ENCODE peak calls at places on chromosomes 2 and 18, in five cellular contexts. T, C, N, Y and S are unnamed samples.

GRCh38 chr2:144629937-144630336 is 110.0 kb upstream of the ZEB2 start:
- DNase-seq in T (peak), C (no peak), N (no peak), Y (peak), S (no peak)

GRCh38 chr18:55500316-55501086 is 87.5 kb downstream of the TCF4 start:
- DNase-seq in T (peak), C (no peak), N (no peak), Y (peak), S (no peak)

GRCh38 chr2:829047-829446 is 121.6 kb upstream of the SNTG2 start:
- DNase-seq in T (no peak), C (no peak), N (no peak), Y (no peak), S (no peak)

GRCh38 chr2:202479610-202480009 is 103.5 kb downstream of the BMPR2 start:
- DNase-seq in T (no peak), C (no peak), N (no peak), Y (no peak), S (no peak)

GRCh38 chr2:157334797-157335196 is 9.2 kb upstream of the ERMN start:
- DNase-seq in T (no peak), C (no peak), N (no peak), Y (no peak), S (no peak)

GRCh38 chr2:144703852-144704324 is 184.0 kb upstream of the ZEB2 start:
- DNase-seq in T (peak), C (peak), N (no peak), Y (peak), S (peak)

GRCh38 chr2:19902272-19902730 is 518 bp upstream of the TTC32 start:
- DNase-seq in T (peak), C (no peak), N (no peak), Y (no peak), S (no peak)

GRCh38 chr2:205975082-205975949 is 110.7 kb downstream of the INO80D start:
- DNase-seq in T (no peak), C (no peak), N (no peak), Y (no peak), S (no peak)

GRCh38 chr18:35122586-35123224 is 81.5 kb downstream of the MAPRE2 start:
- DNase-seq in T (peak), C (no peak), N (no peak), Y (no peak), S (no peak)

GRCh38 chr18:65737346-65737745 is 13.5 kb upstream of the CDH7 start:
- DNase-seq in T (no peak), C (no peak), N (no peak), Y (no peak), S (no peak)

GRCh38 chr2:146821836-146822316 is 1023.0 kb upstream of the ACVR2A start:
- DNase-seq in T (peak), C (no peak), N (no peak), Y (peak), S (no peak)

GRCh38 chr2:31354837-31355236 is 59.7 kb downstream of the XDH start:
- DNase-seq in T (peak), C (no peak), N (no peak), Y (no peak), S (no peak)

GRCh38 chr2:106065268-106065982 is 128.7 kb downstream of the UXS1 start:
- DNase-seq in T (no peak), C (no peak), N (no peak), Y (no peak), S (peak)

GRCh38 chr18:63689064-63689463 is 13.7 kb upstream of the SERPINB11 start:
- DNase-seq in T (no peak), C (no peak), N (no peak), Y (no peak), S (no peak)

GRCh38 chr18:75066223-75066622 is 142.7 kb downstream of the PTGR3 start:
- DNase-seq in T (no peak), C (no peak), N (no peak), Y (no peak), S (no peak)

GRCh38 chr2:7012141-7012809 is 95.1 kb downstream of the RNF144A start:
- DNase-seq in T (peak), C (no peak), N (no peak), Y (peak), S (no peak)

GRCh38 chr2:144078091-144078490 is 441.8 kb downstream of the ZEB2 start:
- DNase-seq in T (no peak), C (no peak), N (no peak), Y (peak), S (no peak)

GRCh38 chr2:118855451-118856279 is 8.2 kb upstream of the EN1 start:
- DNase-seq in T (peak), C (peak), N (peak), Y (peak), S (peak)